ENCODE peak calls at places on chromosomes 5 and 9, in seven cellular contexts. E is germinal center, K is astrocyte, T is NCI-H526 treated with DMSO at 0.1 percent for 48 hours, I is NCI-H1694 treated with DMSO at 0.1 percent for 48 hours, H is midbrain, J is tibial artery. M is an unnamed sample.

GRCh38 chr5:110880413-110880812 is 141.6 kb downstream of the SLC25A46 start:
- DNase-seq in I (no peak), J (no peak), H (no peak), K (peak; percentile 92), E (no peak), T (no peak), M (peak; percentile 57)

GRCh38 chr5:107955321-107955720 is 284.6 kb upstream of the EFNA5 start:
- DNase-seq in H (no peak), K (no peak), T (no peak), J (no peak), E (no peak), I (no peak), M (no peak)

GRCh38 chr9:129022037-129022436 is 6.1 kb downstream of the SH3GLB2 start:
- DNase-seq in I (no peak), H (no peak), T (no peak), E (no peak), J (no peak), K (no peak), M (no peak)

GRCh38 chr5:115501457-115501856 is 43.1 kb downstream of the FEM1C start:
- DNase-seq in I (no peak), K (no peak), H (no peak), T (no peak), J (no peak), E (no peak), M (no peak)

GRCh38 chr5:143314664-143315063 is 88.8 kb downstream of the NR3C1 start:
- DNase-seq in I (no peak), H (no peak), T (no peak), K (peak; percentile 95), E (no peak), J (no peak), M (no peak)

GRCh38 chr5:173602423-173602822 is 14.0 kb downstream of the BOD1 start:
- DNase-seq in J (peak; percentile 59), E (no peak), H (no peak), K (peak; percentile 91), T (no peak), I (no peak), M (no peak)

GRCh38 chr9:113343732-113344231 is 3.7 kb upstream of the WDR31 start:
- DNase-seq in E (no peak), T (no peak), J (peak; percentile 92), I (no peak), K (peak; percentile 15), H (peak; percentile 96), M (no peak)

GRCh38 chr5:93793159-93793781 is 51.9 kb upstream of the POU5F2 start:
- DNase-seq in J (no peak), K (no peak), T (no peak), H (no peak), E (no peak), I (no peak), M (no peak)

GRCh38 chr5:22663124-22663523 is 190.0 kb downstream of the CDH12 start:
- DNase-seq in H (no peak), K (no peak), I (no peak), J (no peak), T (no peak), E (no peak), M (no peak)

GRCh38 chr9:26504057-26504456 is 388.5 kb downstream of the CAAP1 start:
- DNase-seq in E (no peak), T (no peak), K (no peak), J (no peak), I (no peak), H (no peak), M (no peak)